ENCODE peak calls at places on chromosomes 4 and X, in six cellular contexts. One of them, this sample, is unnamed.
A peak's percentile ranks its signal among the peaks of the same experiment; 100 is the strongest.

GRCh38 chr4:36187723-36188333 is 56.5 kb downstream of the ARAP2 start:
- DNase-seq in CD8-positive, alpha-beta memory T cell: peak; percentile 15
- DNase-seq in CD4-positive, alpha-beta memory T cell: no peak
- DNase-seq in right atrium auricular region: no peak
- DNase-seq in psoas muscle: no peak
- DNase-seq in astrocyte: peak; percentile 16
- DNase-seq in this sample: no peak

GRCh38 chr4:3343358-3343757 is 50.5 kb downstream of the RGS12 start:
- DNase-seq in CD8-positive, alpha-beta memory T cell: no peak
- DNase-seq in CD4-positive, alpha-beta memory T cell: no peak
- DNase-seq in right atrium auricular region: peak; percentile 26
- DNase-seq in psoas muscle: no peak
- DNase-seq in astrocyte: no peak
- DNase-seq in this sample: no peak

GRCh38 chr4:764405-765169 is 59.0 kb downstream of the PCGF3 start:
- DNase-seq in CD8-positive, alpha-beta memory T cell: no peak
- DNase-seq in CD4-positive, alpha-beta memory T cell: no peak
- DNase-seq in right atrium auricular region: no peak
- DNase-seq in psoas muscle: peak; percentile 26
- DNase-seq in astrocyte: no peak
- DNase-seq in this sample: no peak

GRCh38 chr4:153750197-153750817 is 9.5 kb downstream of the RNF175 start:
- DNase-seq in CD8-positive, alpha-beta memory T cell: peak; percentile 33
- DNase-seq in CD4-positive, alpha-beta memory T cell: peak; percentile 54
- DNase-seq in right atrium auricular region: no peak
- DNase-seq in psoas muscle: no peak
- DNase-seq in astrocyte: peak; percentile 49
- DNase-seq in this sample: peak; percentile 33

GRCh38 chr4:86855572-86855971 is 6.4 kb upstream of the SLC10A6 start:
- DNase-seq in CD8-positive, alpha-beta memory T cell: no peak
- DNase-seq in CD4-positive, alpha-beta memory T cell: no peak
- DNase-seq in right atrium auricular region: no peak
- DNase-seq in psoas muscle: no peak
- DNase-seq in astrocyte: peak; percentile 71
- DNase-seq in this sample: peak; percentile 44

GRCh38 chrX:131827935-131828334 is 195.2 kb upstream of the STK26 start:
- DNase-seq in CD8-positive, alpha-beta memory T cell: no peak
- DNase-seq in CD4-positive, alpha-beta memory T cell: peak; percentile 58
- DNase-seq in right atrium auricular region: no peak
- DNase-seq in psoas muscle: no peak
- DNase-seq in astrocyte: no peak
- DNase-seq in this sample: peak; percentile 27

GRCh38 chr4:173758132-173758531 is 228.1 kb upstream of the HAND2 start:
- DNase-seq in CD8-positive, alpha-beta memory T cell: no peak
- DNase-seq in CD4-positive, alpha-beta memory T cell: no peak
- DNase-seq in right atrium auricular region: no peak
- DNase-seq in psoas muscle: no peak
- DNase-seq in astrocyte: no peak
- DNase-seq in this sample: no peak

GRCh38 chrX:19179389-19179788 is 57.1 kb upstream of the ADGRG2 start:
- DNase-seq in CD8-positive, alpha-beta memory T cell: no peak
- DNase-seq in CD4-positive, alpha-beta memory T cell: no peak
- DNase-seq in right atrium auricular region: no peak
- DNase-seq in psoas muscle: no peak
- DNase-seq in astrocyte: no peak
- DNase-seq in this sample: no peak

GRCh38 chr4:186067757-186068385 is 1.1 kb upstream of the TLR3 start:
- DNase-seq in CD8-positive, alpha-beta memory T cell: peak; percentile 23
- DNase-seq in CD4-positive, alpha-beta memory T cell: peak; percentile 41
- DNase-seq in right atrium auricular region: peak; percentile 78
- DNase-seq in psoas muscle: peak; percentile 56
- DNase-seq in astrocyte: peak; percentile 9
- DNase-seq in this sample: peak; percentile 54

GRCh38 chr4:98687876-98688275 is 29.5 kb upstream of the TSPAN5 start:
- DNase-seq in CD8-positive, alpha-beta memory T cell: no peak
- DNase-seq in CD4-positive, alpha-beta memory T cell: no peak
- DNase-seq in right atrium auricular region: no peak
- DNase-seq in psoas muscle: no peak
- DNase-seq in astrocyte: no peak
- DNase-seq in this sample: no peak

GRCh38 chr4:165668694-165669093 is 204.3 kb upstream of the TLL1 start:
- DNase-seq in CD8-positive, alpha-beta memory T cell: no peak
- DNase-seq in CD4-positive, alpha-beta memory T cell: no peak
- DNase-seq in right atrium auricular region: no peak
- DNase-seq in psoas muscle: no peak
- DNase-seq in astrocyte: peak; percentile 35
- DNase-seq in this sample: no peak

GRCh38 chr4:109957227-109957626 is 44.5 kb downstream of the EGF start:
- DNase-seq in CD8-positive, alpha-beta memory T cell: no peak
- DNase-seq in CD4-positive, alpha-beta memory T cell: no peak
- DNase-seq in right atrium auricular region: no peak
- DNase-seq in psoas muscle: no peak
- DNase-seq in astrocyte: no peak
- DNase-seq in this sample: no peak

GRCh38 chr4:832536-832935 is 6.6 kb upstream of the CPLX1 start:
- DNase-seq in CD8-positive, alpha-beta memory T cell: no peak
- DNase-seq in CD4-positive, alpha-beta memory T cell: no peak
- DNase-seq in right atrium auricular region: no peak
- DNase-seq in psoas muscle: peak; percentile 15
- DNase-seq in astrocyte: no peak
- DNase-seq in this sample: no peak

GRCh38 chrX:29699214-29699613 is 516.1 kb upstream of the MAGEB2 start:
- DNase-seq in CD8-positive, alpha-beta memory T cell: no peak
- DNase-seq in CD4-positive, alpha-beta memory T cell: no peak
- DNase-seq in right atrium auricular region: no peak
- DNase-seq in psoas muscle: no peak
- DNase-seq in astrocyte: no peak
- DNase-seq in this sample: no peak

GRCh38 chr4:119490335-119490734 is 138.3 kb downstream of the PDE5A start:
- DNase-seq in CD8-positive, alpha-beta memory T cell: no peak
- DNase-seq in CD4-positive, alpha-beta memory T cell: no peak
- DNase-seq in right atrium auricular region: no peak
- DNase-seq in psoas muscle: no peak
- DNase-seq in astrocyte: no peak
- DNase-seq in this sample: no peak

GRCh38 chr4:62896721-62897120 is 1512.5 kb downstream of the TECRL start:
- DNase-seq in CD8-positive, alpha-beta memory T cell: no peak
- DNase-seq in CD4-positive, alpha-beta memory T cell: no peak
- DNase-seq in right atrium auricular region: no peak
- DNase-seq in psoas muscle: no peak
- DNase-seq in astrocyte: no peak
- DNase-seq in this sample: no peak

GRCh38 chr4:31545330-31545729 is 825.2 kb downstream of the PCDH7 start:
- DNase-seq in CD8-positive, alpha-beta memory T cell: no peak
- DNase-seq in CD4-positive, alpha-beta memory T cell: no peak
- DNase-seq in right atrium auricular region: no peak
- DNase-seq in psoas muscle: no peak
- DNase-seq in astrocyte: no peak
- DNase-seq in this sample: no peak

GRCh38 chr4:3656441-3657376 is 109.5 kb upstream of the ADRA2C start:
- DNase-seq in CD8-positive, alpha-beta memory T cell: no peak
- DNase-seq in CD4-positive, alpha-beta memory T cell: no peak
- DNase-seq in right atrium auricular region: no peak
- DNase-seq in psoas muscle: no peak
- DNase-seq in astrocyte: no peak
- DNase-seq in this sample: no peak

GRCh38 chr4:147313114-147313513 is 167.8 kb upstream of the EDNRA start:
- DNase-seq in CD8-positive, alpha-beta memory T cell: no peak
- DNase-seq in CD4-positive, alpha-beta memory T cell: no peak
- DNase-seq in right atrium auricular region: no peak
- DNase-seq in psoas muscle: no peak
- DNase-seq in astrocyte: no peak
- DNase-seq in this sample: no peak

GRCh38 chr4:55251352-55251751 is 94.7 kb upstream of the SRD5A3 start:
- DNase-seq in CD8-positive, alpha-beta memory T cell: no peak
- DNase-seq in CD4-positive, alpha-beta memory T cell: no peak
- DNase-seq in right atrium auricular region: no peak
- DNase-seq in psoas muscle: no peak
- DNase-seq in astrocyte: no peak
- DNase-seq in this sample: no peak

GRCh38 chr4:17027495-17027894 is 129.1 kb upstream of the LDB2 start:
- DNase-seq in CD8-positive, alpha-beta memory T cell: no peak
- DNase-seq in CD4-positive, alpha-beta memory T cell: no peak
- DNase-seq in right atrium auricular region: no peak
- DNase-seq in psoas muscle: no peak
- DNase-seq in astrocyte: peak; percentile 99
- DNase-seq in this sample: peak; percentile 94

GRCh38 chr4:38034986-38035882 is 75.0 kb downstream of the PTTG2 start:
- DNase-seq in CD8-positive, alpha-beta memory T cell: peak; percentile 47
- DNase-seq in CD4-positive, alpha-beta memory T cell: peak; percentile 46
- DNase-seq in right atrium auricular region: no peak
- DNase-seq in psoas muscle: no peak
- DNase-seq in astrocyte: peak; percentile 14
- DNase-seq in this sample: peak; percentile 41

GRCh38 chr4:2938906-2939305 is 24.3 kb downstream of the NOP14 start:
- DNase-seq in CD8-positive, alpha-beta memory T cell: no peak
- DNase-seq in CD4-positive, alpha-beta memory T cell: no peak
- DNase-seq in right atrium auricular region: no peak
- DNase-seq in psoas muscle: peak; percentile 35
- DNase-seq in astrocyte: no peak
- DNase-seq in this sample: no peak

DNA sequence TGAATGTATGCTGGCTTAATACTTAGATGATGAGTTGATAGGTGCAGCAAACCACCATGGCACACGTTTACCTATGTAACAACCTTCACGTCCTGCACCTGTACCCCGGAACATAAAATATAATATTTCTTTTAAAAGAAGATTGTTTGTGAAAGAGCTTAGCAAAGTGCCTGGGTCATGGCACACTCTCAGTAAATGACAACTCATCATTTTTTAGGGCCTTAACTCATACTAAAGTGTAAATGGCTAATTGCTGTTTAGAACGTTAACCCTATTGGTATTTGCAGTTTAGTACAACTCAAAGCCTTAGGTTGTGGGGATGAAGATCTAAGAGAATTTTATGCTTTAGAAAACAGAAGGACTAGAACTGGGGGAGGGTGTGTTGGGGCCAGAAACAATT is 67.7 kb downstream of the SEL1L3 start:
- DNase-seq in CD8-positive, alpha-beta memory T cell: no peak
- DNase-seq in CD4-positive, alpha-beta memory T cell: no peak
- DNase-seq in right atrium auricular region: no peak
- DNase-seq in psoas muscle: no peak
- DNase-seq in astrocyte: no peak
- DNase-seq in this sample: no peak
- H3K9me3 ChIP-seq in CD8-positive, alpha-beta memory T cell: no peaks in the 10 kb centered on the region
- H3K9me3 ChIP-seq in CD4-positive, alpha-beta memory T cell: no peaks in the 10 kb centered on the region
- H3K9me3 ChIP-seq in right atrium auricular region: no peaks in the 10 kb centered on the region
- H3K9me3 ChIP-seq in psoas muscle: no peaks in the 10 kb centered on the region
- H3K9me3 ChIP-seq in astrocyte: no peaks in the 10 kb centered on the region
- H3K9me3 ChIP-seq in this sample: no peaks in the 10 kb centered on the region

DNA sequence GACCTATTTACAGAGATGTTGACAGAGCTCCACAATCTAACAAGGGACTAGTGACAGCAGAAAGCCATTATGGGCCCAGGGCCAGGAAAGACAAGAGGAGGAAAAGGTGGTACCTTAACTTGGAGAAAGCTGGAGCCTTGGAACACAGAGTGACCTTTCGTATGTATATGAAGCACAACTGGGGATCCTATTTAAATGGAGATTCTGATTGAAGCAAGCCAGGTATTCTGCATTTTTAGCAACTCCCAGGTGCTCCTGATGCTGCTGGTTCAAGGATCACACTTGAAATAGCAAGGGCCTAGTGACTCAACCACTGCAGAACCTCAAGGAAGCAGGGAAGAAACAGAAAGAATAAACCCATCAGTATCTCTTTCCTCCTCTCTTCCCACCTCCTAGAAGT is 99.4 kb downstream of the TMEM47 start:
- DNase-seq in CD8-positive, alpha-beta memory T cell: no peak
- DNase-seq in CD4-positive, alpha-beta memory T cell: no peak
- DNase-seq in right atrium auricular region: no peak
- DNase-seq in psoas muscle: no peak
- DNase-seq in astrocyte: no peak
- DNase-seq in this sample: no peak
- H3K4me1 ChIP-seq in CD8-positive, alpha-beta memory T cell: no peaks in the 10 kb centered on the region
- H3K4me1 ChIP-seq in CD4-positive, alpha-beta memory T cell: no peaks in the 10 kb centered on the region
- H3K4me1 ChIP-seq in right atrium auricular region: no peaks in the 10 kb centered on the region
- H3K4me1 ChIP-seq in psoas muscle: no peaks in the 10 kb centered on the region
- H3K4me1 ChIP-seq in astrocyte: no peaks in the 10 kb centered on the region
- H3K4me1 ChIP-seq in this sample: no peaks in the 10 kb centered on the region

GRCh38 chrX:40155617-40156471 is 58.1 kb upstream of the BCOR start:
- DNase-seq in CD8-positive, alpha-beta memory T cell: no peak
- DNase-seq in CD4-positive, alpha-beta memory T cell: peak; percentile 33
- DNase-seq in right atrium auricular region: no peak
- DNase-seq in psoas muscle: no peak
- DNase-seq in astrocyte: no peak
- DNase-seq in this sample: no peak
- H3K9me3 ChIP-seq in CD8-positive, alpha-beta memory T cell: no peaks in the 10 kb centered on the region
- H3K9me3 ChIP-seq in CD4-positive, alpha-beta memory T cell: no peaks in the 10 kb centered on the region
- H3K9me3 ChIP-seq in right atrium auricular region: no peaks in the 10 kb centered on the region
- H3K9me3 ChIP-seq in psoas muscle: no peaks in the 10 kb centered on the region
- H3K9me3 ChIP-seq in astrocyte: no peaks in the 10 kb centered on the region
- H3K9me3 ChIP-seq in this sample: no peaks in the 10 kb centered on the region

GRCh38 chrX:40007746-40008705 is 89.7 kb downstream of the BCOR start:
- DNase-seq in CD8-positive, alpha-beta memory T cell: no peak
- DNase-seq in CD4-positive, alpha-beta memory T cell: no peak
- DNase-seq in right atrium auricular region: no peak
- DNase-seq in psoas muscle: no peak
- DNase-seq in astrocyte: no peak
- DNase-seq in this sample: no peak
- H3K4me1 ChIP-seq in CD8-positive, alpha-beta memory T cell: peaks cover 10% of the 10 kb centered on the region
- H3K4me1 ChIP-seq in CD4-positive, alpha-beta memory T cell: peaks cover 20% of the 10 kb centered on the region
- H3K4me1 ChIP-seq in right atrium auricular region: peaks cover 48% of the 10 kb centered on the region
- H3K4me1 ChIP-seq in psoas muscle: peaks cover 6% of the 10 kb centered on the region
- H3K4me1 ChIP-seq in astrocyte: peaks cover 24% of the 10 kb centered on the region
- H3K4me1 ChIP-seq in this sample: peaks cover 24% of the 10 kb centered on the region

DNA sequence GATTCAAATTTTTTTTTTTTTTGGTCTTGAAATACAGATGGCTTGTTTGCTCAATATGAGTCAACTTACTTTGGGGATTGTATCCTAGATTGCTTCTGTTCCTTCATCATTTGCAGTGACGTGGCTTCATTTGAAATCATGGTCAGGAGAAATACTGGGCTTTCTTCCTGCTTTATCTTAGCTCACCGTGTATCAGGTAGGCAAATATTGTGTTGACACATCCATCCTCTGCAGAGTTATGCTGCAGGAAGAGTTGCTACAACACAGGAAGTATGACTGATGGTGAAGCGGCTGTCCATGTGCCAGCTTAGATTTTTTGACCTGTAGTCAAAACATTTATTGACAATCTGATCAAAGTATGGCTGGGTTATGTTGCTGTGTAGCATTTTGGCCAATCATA is 232.2 kb downstream of the C4orf33 start:
- DNase-seq in CD8-positive, alpha-beta memory T cell: no peak
- DNase-seq in CD4-positive, alpha-beta memory T cell: no peak
- DNase-seq in right atrium auricular region: no peak
- DNase-seq in psoas muscle: no peak
- DNase-seq in astrocyte: no peak
- DNase-seq in this sample: no peak
- H3K9me3 ChIP-seq in CD8-positive, alpha-beta memory T cell: no peaks in the 10 kb centered on the region
- H3K9me3 ChIP-seq in CD4-positive, alpha-beta memory T cell: no peaks in the 10 kb centered on the region
- H3K9me3 ChIP-seq in right atrium auricular region: no peaks in the 10 kb centered on the region
- H3K9me3 ChIP-seq in psoas muscle: no peaks in the 10 kb centered on the region
- H3K9me3 ChIP-seq in astrocyte: peaks cover 3% of the 10 kb centered on the region
- H3K9me3 ChIP-seq in this sample: no peaks in the 10 kb centered on the region

This sample was measured in SJSA1.